ENCODE peak calls at places on chromosome 14, in six cellular contexts. One of them, this sample, is unnamed.

GRCh38 chr14:99560946-99561683 is 42.9 kb downstream of the CCDC85C start:
- DNase-seq in A549: no peak
- DNase-seq in GM23338: no peak
- DNase-seq in HCT116: no peak
- DNase-seq in K562: no peak
- DNase-seq in HepG2: no peak
- DNase-seq in this sample: no peak

GRCh38 chr14:71336488-71337192 is 429.4 kb downstream of the PCNX1 start:
- DNase-seq in A549: no peak
- DNase-seq in GM23338: no peak
- DNase-seq in HCT116: no peak
- DNase-seq in K562: no peak
- DNase-seq in HepG2: peak
- DNase-seq in this sample: no peak

GRCh38 chr14:54591461-54592245 is 24.7 kb downstream of the SAMD4A start:
- DNase-seq in A549: no peak
- DNase-seq in GM23338: no peak
- DNase-seq in HCT116: no peak
- DNase-seq in K562: no peak
- DNase-seq in HepG2: no peak
- DNase-seq in this sample: no peak

GRCh38 chr14:103871596-103872480 is 24.5 kb upstream of the PPP1R13B start:
- DNase-seq in A549: peak
- DNase-seq in GM23338: peak
- DNase-seq in HCT116: no peak
- DNase-seq in K562: peak
- DNase-seq in HepG2: no peak
- DNase-seq in this sample: no peak

GRCh38 chr14:54881235-54881760 is 21.3 kb downstream of the GCH1 start:
- DNase-seq in A549: no peak
- DNase-seq in GM23338: no peak
- DNase-seq in HCT116: no peak
- DNase-seq in K562: no peak
- DNase-seq in HepG2: no peak
- DNase-seq in this sample: no peak

GRCh38 chr14:103629503-103630121 is 601 bp downstream of the KLC1 start:
- DNase-seq in A549: peak
- DNase-seq in GM23338: peak
- DNase-seq in HCT116: no peak
- DNase-seq in K562: no peak
- DNase-seq in HepG2: no peak
- DNase-seq in this sample: no peak

GRCh38 chr14:51581017-51581881 is 70.5 kb upstream of the FRMD6 start:
- DNase-seq in A549: no peak
- DNase-seq in GM23338: no peak
- DNase-seq in HCT116: no peak
- DNase-seq in K562: no peak
- DNase-seq in HepG2: no peak
- DNase-seq in this sample: no peak

GRCh38 chr14:37167151-37168047 is 5.0 kb downstream of the SLC25A21 start:
- DNase-seq in A549: no peak
- DNase-seq in GM23338: peak
- DNase-seq in HCT116: no peak
- DNase-seq in K562: peak
- DNase-seq in HepG2: no peak
- DNase-seq in this sample: no peak

GRCh38 chr14:105862581-105863239 is 336.3 kb downstream of the TMEM121 start:
- DNase-seq in A549: no peak
- DNase-seq in GM23338: no peak
- DNase-seq in HCT116: no peak
- DNase-seq in K562: no peak
- DNase-seq in HepG2: no peak
- DNase-seq in this sample: no peak

GRCh38 chr14:39739796-39740195 is 307.6 kb upstream of the FBXO33 start:
- DNase-seq in A549: no peak
- DNase-seq in GM23338: no peak
- DNase-seq in HCT116: no peak
- DNase-seq in K562: no peak
- DNase-seq in HepG2: no peak
- DNase-seq in this sample: no peak

DNA sequence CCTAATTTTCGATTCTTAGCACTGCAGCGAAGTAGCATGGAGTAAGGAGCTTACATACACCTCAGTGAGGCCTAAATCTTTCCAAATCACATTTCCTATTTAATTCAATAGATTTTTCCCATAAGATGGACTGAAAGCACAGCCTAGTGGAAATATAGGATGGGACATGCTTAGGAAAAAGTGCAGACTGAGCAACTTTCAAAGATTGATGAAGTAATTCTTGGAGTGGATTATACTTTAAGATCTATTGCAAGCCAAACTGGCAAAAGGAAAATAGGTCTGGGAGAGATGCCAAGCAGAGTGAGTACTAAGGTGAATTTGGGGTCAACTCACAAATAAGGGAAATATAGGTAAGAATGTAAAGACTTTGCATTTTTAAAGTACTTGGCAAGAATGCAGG is 170.3 kb upstream of the FOXG1 start:
- DNase-seq in A549: no peak
- DNase-seq in GM23338: no peak
- DNase-seq in HCT116: no peak
- DNase-seq in K562: no peak
- DNase-seq in HepG2: no peak
- DNase-seq in this sample: no peak
- TF ChIP-seq REST in A549: no peak
- TF ChIP-seq REST in GM23338: no peak
- TF ChIP-seq REST in HCT116: no peak
- TF ChIP-seq REST in K562: no peak
- TF ChIP-seq REST in HepG2: no peak
- TF ChIP-seq REST in this sample: no peak

GRCh38 chr14:59895721-59896120 is 24.2 kb upstream of the LRRC9 start:
- DNase-seq in A549: no peak
- DNase-seq in GM23338: no peak
- DNase-seq in HCT116: no peak
- DNase-seq in K562: no peak
- DNase-seq in HepG2: no peak
- DNase-seq in this sample: no peak

GRCh38 chr14:59900536-59900935 is 19.4 kb upstream of the LRRC9 start:
- DNase-seq in A549: no peak
- DNase-seq in GM23338: no peak
- DNase-seq in HCT116: no peak
- DNase-seq in K562: no peak
- DNase-seq in HepG2: no peak
- DNase-seq in this sample: no peak

DNA sequence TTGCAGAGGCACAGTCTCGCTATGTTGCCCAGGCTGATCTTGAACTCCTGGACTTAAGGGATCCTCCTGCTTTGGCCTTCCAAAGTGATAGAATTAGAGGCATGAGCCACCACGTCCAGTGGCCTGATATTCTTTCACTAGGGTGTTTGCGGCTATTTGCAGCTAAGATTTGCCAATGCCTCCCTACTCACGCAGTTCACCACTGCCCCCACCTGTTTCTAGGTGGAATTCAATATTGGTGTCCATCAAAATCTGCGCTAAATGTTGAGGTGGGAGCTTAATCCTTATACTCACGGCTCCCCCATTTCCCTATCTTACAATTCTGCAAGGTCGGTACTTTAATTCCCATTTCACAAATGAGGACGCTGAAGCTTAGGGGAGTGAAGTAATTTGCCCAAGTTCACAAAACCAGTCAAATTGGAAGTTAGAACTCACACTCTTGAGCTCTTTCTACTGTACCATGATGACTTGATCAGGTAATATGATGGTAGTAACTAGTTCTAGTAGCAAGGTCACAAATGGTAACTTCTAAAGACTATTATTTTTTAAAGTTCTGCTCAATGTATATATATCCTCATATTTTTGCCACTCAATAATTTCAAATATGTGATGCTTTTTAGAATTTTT is 22.1 kb upstream of the LRRC9 start:
- DNase-seq in A549: peak
- DNase-seq in GM23338: peak
- DNase-seq in HCT116: peak
- DNase-seq in K562: peak
- DNase-seq in HepG2: peak
- DNase-seq in this sample: peak
- TF ChIP-seq REST in A549: no peak
- TF ChIP-seq REST in GM23338: no peak
- TF ChIP-seq REST in HCT116: no peak
- TF ChIP-seq REST in K562: no peak
- TF ChIP-seq REST in HepG2: no peak
- TF ChIP-seq REST in this sample: no peak

GRCh38 chr14:77228056-77228455 is 43.0 kb downstream of the NGB start:
- DNase-seq in A549: no peak
- DNase-seq in GM23338: peak
- DNase-seq in HCT116: no peak
- DNase-seq in K562: peak
- DNase-seq in HepG2: no peak
- DNase-seq in this sample: no peak
- TF ChIP-seq REST in A549: no peak
- TF ChIP-seq REST in GM23338: no peak
- TF ChIP-seq REST in HCT116: no peak
- TF ChIP-seq REST in K562: no peak
- TF ChIP-seq REST in HepG2: no peak
- TF ChIP-seq REST in this sample: no peak

GRCh38 chr14:64763801-64764511 is 59.7 kb downstream of the PLEKHG3 start:
- DNase-seq in A549: no peak
- DNase-seq in GM23338: peak
- DNase-seq in HCT116: no peak
- DNase-seq in K562: peak
- DNase-seq in HepG2: no peak
- DNase-seq in this sample: no peak
- TF ChIP-seq REST in A549: no peak
- TF ChIP-seq REST in GM23338: no peak
- TF ChIP-seq REST in HCT116: no peak
- TF ChIP-seq REST in K562: no peak
- TF ChIP-seq REST in HepG2: no peak
- TF ChIP-seq REST in this sample: no peak

GRCh38 chr14:23538785-23539184 is 12.8 kb downstream of the ZFHX2 start:
- DNase-seq in A549: no peak
- DNase-seq in GM23338: peak
- DNase-seq in HCT116: no peak
- DNase-seq in K562: no peak
- DNase-seq in HepG2: no peak
- DNase-seq in this sample: no peak

GRCh38 chr14:23537351-23538048 is 14.1 kb downstream of the ZFHX2 start:
- DNase-seq in A549: no peak
- DNase-seq in GM23338: peak
- DNase-seq in HCT116: no peak
- DNase-seq in K562: no peak
- DNase-seq in HepG2: no peak
- DNase-seq in this sample: no peak

GRCh38 chr14:23538049-23538718 is 13.4 kb downstream of the ZFHX2 start:
- DNase-seq in A549: no peak
- DNase-seq in GM23338: peak
- DNase-seq in HCT116: no peak
- DNase-seq in K562: no peak
- DNase-seq in HepG2: no peak
- DNase-seq in this sample: no peak

GRCh38 chr14:23539867-23540469 is 11.6 kb downstream of the ZFHX2 start:
- DNase-seq in A549: no peak
- DNase-seq in GM23338: no peak
- DNase-seq in HCT116: no peak
- DNase-seq in K562: no peak
- DNase-seq in HepG2: no peak
- DNase-seq in this sample: no peak

DNA sequence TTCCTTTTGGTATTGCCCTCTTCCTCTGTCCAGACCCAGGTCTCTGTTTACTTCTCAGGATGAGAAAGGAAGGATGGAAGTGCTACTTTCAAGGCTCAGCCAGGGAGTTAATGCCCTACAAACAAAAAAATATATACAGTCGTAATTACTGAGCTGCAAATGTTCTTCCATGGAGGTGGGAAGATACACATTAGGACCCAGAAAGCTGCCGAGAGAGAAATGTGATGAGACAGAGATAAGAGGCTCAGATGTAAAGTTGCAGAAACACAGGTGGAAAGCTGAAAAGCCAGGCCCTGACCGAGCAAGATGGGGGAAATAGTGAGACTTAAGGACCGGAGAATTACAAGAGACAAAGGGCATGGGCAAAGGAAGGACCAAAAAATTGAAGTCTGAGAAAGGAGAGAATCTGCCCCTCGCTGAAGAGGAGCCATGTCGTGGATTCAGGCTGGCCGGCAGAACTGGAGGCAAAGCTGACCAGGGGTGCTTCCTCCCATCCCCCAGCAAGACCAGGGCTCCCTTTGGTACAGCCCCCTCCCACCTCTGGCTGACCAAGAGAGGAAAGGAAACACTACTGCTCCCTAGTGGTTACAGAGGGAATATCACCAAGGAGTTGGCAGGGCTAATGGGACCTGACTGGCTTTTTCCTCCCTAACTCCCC is 12.2 kb downstream of the ZFHX2 start:
- DNase-seq in A549: peak
- DNase-seq in GM23338: peak
- DNase-seq in HCT116: peak
- DNase-seq in K562: peak
- DNase-seq in HepG2: peak
- DNase-seq in this sample: peak
- TF ChIP-seq REST in A549: no peak
- TF ChIP-seq REST in GM23338: no peak
- TF ChIP-seq REST in HCT116: no peak
- TF ChIP-seq REST in K562: no peak
- TF ChIP-seq REST in HepG2: no peak
- TF ChIP-seq REST in this sample: no peak